ENCODE peak calls at places on chromosomes 6 and 20, in eight cellular contexts. One of them, this sample, is unnamed.
A peak's percentile ranks its signal among the peaks of the same experiment; 100 is the strongest.

GRCh38 chr6:111564482-111564945 is 41.2 kb downstream of the TRAF3IP2 start:
- DNase-seq in HFF-Myc: peak; percentile 57
- DNase-seq in lower leg skin: no peak
- DNase-seq in dorsolateral prefrontal cortex: peak; percentile 69
- DNase-seq in adrenal gland: no peak
- DNase-seq in brain microvascular endothelial cell: no peak
- DNase-seq in astrocyte of the spinal cord: peak; percentile 51
- DNase-seq in neural progenitor cell: no peak
- DNase-seq in this sample: no peak

GRCh38 chr6:44298055-44298803 is 14.9 kb downstream of the AARS2 start:
- DNase-seq in HFF-Myc: no peak
- DNase-seq in lower leg skin: no peak
- DNase-seq in dorsolateral prefrontal cortex: no peak
- DNase-seq in adrenal gland: no peak
- DNase-seq in brain microvascular endothelial cell: no peak
- DNase-seq in astrocyte of the spinal cord: no peak
- DNase-seq in neural progenitor cell: no peak
- DNase-seq in this sample: no peak

GRCh38 chr6:46888578-46888977 is 33.2 kb downstream of the ADGRF5 start:
- DNase-seq in HFF-Myc: no peak
- DNase-seq in lower leg skin: no peak
- DNase-seq in dorsolateral prefrontal cortex: no peak
- DNase-seq in adrenal gland: no peak
- DNase-seq in brain microvascular endothelial cell: peak; percentile 74
- DNase-seq in astrocyte of the spinal cord: no peak
- DNase-seq in neural progenitor cell: no peak
- DNase-seq in this sample: no peak

GRCh38 chr6:56914791-56915658 is 39.9 kb upstream of the BEND6 start:
- DNase-seq in HFF-Myc: no peak
- DNase-seq in lower leg skin: no peak
- DNase-seq in dorsolateral prefrontal cortex: peak; percentile 89
- DNase-seq in adrenal gland: no peak
- DNase-seq in brain microvascular endothelial cell: no peak
- DNase-seq in astrocyte of the spinal cord: no peak
- DNase-seq in neural progenitor cell: no peak
- DNase-seq in this sample: no peak

GRCh38 chr6:45415315-45415714 is 37.6 kb upstream of the SUPT3H start:
- DNase-seq in HFF-Myc: no peak
- DNase-seq in lower leg skin: no peak
- DNase-seq in dorsolateral prefrontal cortex: no peak
- DNase-seq in adrenal gland: no peak
- DNase-seq in brain microvascular endothelial cell: no peak
- DNase-seq in astrocyte of the spinal cord: no peak
- DNase-seq in neural progenitor cell: no peak
- DNase-seq in this sample: no peak

GRCh38 chr6:113073611-113074191 is 726.6 kb downstream of the RFPL4B start:
- DNase-seq in HFF-Myc: no peak
- DNase-seq in lower leg skin: no peak
- DNase-seq in dorsolateral prefrontal cortex: no peak
- DNase-seq in adrenal gland: no peak
- DNase-seq in brain microvascular endothelial cell: no peak
- DNase-seq in astrocyte of the spinal cord: peak; percentile 79
- DNase-seq in neural progenitor cell: no peak
- DNase-seq in this sample: peak; percentile 41

GRCh38 chr6:102223942-102224341 is 830.4 kb downstream of the GRIK2 start:
- DNase-seq in HFF-Myc: no peak
- DNase-seq in lower leg skin: no peak
- DNase-seq in dorsolateral prefrontal cortex: no peak
- DNase-seq in adrenal gland: no peak
- DNase-seq in brain microvascular endothelial cell: no peak
- DNase-seq in astrocyte of the spinal cord: no peak
- DNase-seq in neural progenitor cell: no peak
- DNase-seq in this sample: no peak

GRCh38 chr20:48959902-48960550 is 38.5 kb downstream of the ARFGEF2 start:
- DNase-seq in HFF-Myc: no peak
- DNase-seq in lower leg skin: no peak
- DNase-seq in dorsolateral prefrontal cortex: no peak
- DNase-seq in adrenal gland: no peak
- DNase-seq in brain microvascular endothelial cell: no peak
- DNase-seq in astrocyte of the spinal cord: no peak
- DNase-seq in neural progenitor cell: no peak
- DNase-seq in this sample: no peak

GRCh38 chr6:133399426-133399825 is 158.3 kb downstream of the EYA4 start:
- DNase-seq in HFF-Myc: no peak
- DNase-seq in lower leg skin: no peak
- DNase-seq in dorsolateral prefrontal cortex: no peak
- DNase-seq in adrenal gland: no peak
- DNase-seq in brain microvascular endothelial cell: no peak
- DNase-seq in astrocyte of the spinal cord: no peak
- DNase-seq in neural progenitor cell: no peak
- DNase-seq in this sample: no peak

GRCh38 chr20:64238851-64239387 is 16.6 kb upstream of the PCMTD2 start:
- DNase-seq in HFF-Myc: no peak
- DNase-seq in lower leg skin: no peak
- DNase-seq in dorsolateral prefrontal cortex: no peak
- DNase-seq in adrenal gland: no peak
- DNase-seq in brain microvascular endothelial cell: no peak
- DNase-seq in astrocyte of the spinal cord: no peak
- DNase-seq in neural progenitor cell: no peak
- DNase-seq in this sample: no peak
- TF ChIP-seq CTCF in HFF-Myc: no peak
- TF ChIP-seq CTCF in lower leg skin: no peak
- TF ChIP-seq CTCF in dorsolateral prefrontal cortex: no peak
- TF ChIP-seq CTCF in adrenal gland: no peak
- TF ChIP-seq CTCF in brain microvascular endothelial cell: no peak
- TF ChIP-seq CTCF in astrocyte of the spinal cord: no peak
- TF ChIP-seq CTCF in neural progenitor cell: no peak
- TF ChIP-seq CTCF in this sample: no peak

GRCh38 chr6:122482750-122483080 is 11.1 kb upstream of the SERINC1 start:
- DNase-seq in HFF-Myc: no peak
- DNase-seq in lower leg skin: no peak
- DNase-seq in dorsolateral prefrontal cortex: no peak
- DNase-seq in adrenal gland: no peak
- DNase-seq in brain microvascular endothelial cell: no peak
- DNase-seq in astrocyte of the spinal cord: no peak
- DNase-seq in neural progenitor cell: peak; percentile 57
- DNase-seq in this sample: no peak
- H3K4me3 ChIP-seq in HFF-Myc: no peak overlapping the region
- H3K4me3 ChIP-seq in lower leg skin: no peak overlapping the region
- H3K4me3 ChIP-seq in dorsolateral prefrontal cortex: no peak overlapping the region
- H3K4me3 ChIP-seq in adrenal gland: no peak overlapping the region
- H3K4me3 ChIP-seq in brain microvascular endothelial cell: no peak overlapping the region
- H3K4me3 ChIP-seq in astrocyte of the spinal cord: no peak overlapping the region
- H3K4me3 ChIP-seq in neural progenitor cell: peak overlapping the region; percentile 63
- H3K4me3 ChIP-seq in this sample: no peak overlapping the region

GRCh38 chr6:52133326-52133725 is 45.9 kb upstream of the PKHD1 start:
- DNase-seq in HFF-Myc: no peak
- DNase-seq in lower leg skin: no peak
- DNase-seq in dorsolateral prefrontal cortex: no peak
- DNase-seq in adrenal gland: no peak
- DNase-seq in brain microvascular endothelial cell: no peak
- DNase-seq in astrocyte of the spinal cord: no peak
- DNase-seq in neural progenitor cell: no peak
- DNase-seq in this sample: no peak

GRCh38 chr6:52136055-52136454 is 48.6 kb upstream of the PKHD1 start:
- DNase-seq in HFF-Myc: no peak
- DNase-seq in lower leg skin: no peak
- DNase-seq in dorsolateral prefrontal cortex: no peak
- DNase-seq in adrenal gland: no peak
- DNase-seq in brain microvascular endothelial cell: no peak
- DNase-seq in astrocyte of the spinal cord: no peak
- DNase-seq in neural progenitor cell: no peak
- DNase-seq in this sample: no peak

GRCh38 chr6:52136934-52137467 is 49.2 kb upstream of the IL17A start:
- DNase-seq in HFF-Myc: no peak
- DNase-seq in lower leg skin: no peak
- DNase-seq in dorsolateral prefrontal cortex: no peak
- DNase-seq in adrenal gland: no peak
- DNase-seq in brain microvascular endothelial cell: no peak
- DNase-seq in astrocyte of the spinal cord: no peak
- DNase-seq in neural progenitor cell: no peak
- DNase-seq in this sample: no peak

GRCh38 chr6:52132326-52132725 is 44.9 kb upstream of the PKHD1 start:
- DNase-seq in HFF-Myc: no peak
- DNase-seq in lower leg skin: no peak
- DNase-seq in dorsolateral prefrontal cortex: no peak
- DNase-seq in adrenal gland: no peak
- DNase-seq in brain microvascular endothelial cell: no peak
- DNase-seq in astrocyte of the spinal cord: no peak
- DNase-seq in neural progenitor cell: no peak
- DNase-seq in this sample: no peak

GRCh38 chr6:52135217-52135616 is 47.8 kb upstream of the PKHD1 start:
- DNase-seq in HFF-Myc: no peak
- DNase-seq in lower leg skin: no peak
- DNase-seq in dorsolateral prefrontal cortex: no peak
- DNase-seq in adrenal gland: no peak
- DNase-seq in brain microvascular endothelial cell: no peak
- DNase-seq in astrocyte of the spinal cord: no peak
- DNase-seq in neural progenitor cell: no peak
- DNase-seq in this sample: no peak
- TF ChIP-seq CTCF in HFF-Myc: no peak
- TF ChIP-seq CTCF in lower leg skin: no peak
- TF ChIP-seq CTCF in dorsolateral prefrontal cortex: no peak
- TF ChIP-seq CTCF in adrenal gland: no peak
- TF ChIP-seq CTCF in brain microvascular endothelial cell: no peak
- TF ChIP-seq CTCF in astrocyte of the spinal cord: no peak
- TF ChIP-seq CTCF in neural progenitor cell: no peak
- TF ChIP-seq CTCF in this sample: no peak

GRCh38 chr20:32957451-32957850 is 46.8 kb downstream of the SUN5 start:
- DNase-seq in HFF-Myc: no peak
- DNase-seq in lower leg skin: no peak
- DNase-seq in dorsolateral prefrontal cortex: no peak
- DNase-seq in adrenal gland: no peak
- DNase-seq in brain microvascular endothelial cell: no peak
- DNase-seq in astrocyte of the spinal cord: no peak
- DNase-seq in neural progenitor cell: no peak
- DNase-seq in this sample: no peak

GRCh38 chr20:32960222-32960518 is 44.1 kb downstream of the SUN5 start:
- DNase-seq in HFF-Myc: no peak
- DNase-seq in lower leg skin: peak; percentile 75
- DNase-seq in dorsolateral prefrontal cortex: no peak
- DNase-seq in adrenal gland: no peak
- DNase-seq in brain microvascular endothelial cell: no peak
- DNase-seq in astrocyte of the spinal cord: no peak
- DNase-seq in neural progenitor cell: no peak
- DNase-seq in this sample: no peak

GRCh38 chr20:32958574-32958973 is 45.7 kb downstream of the SUN5 start:
- DNase-seq in HFF-Myc: no peak
- DNase-seq in lower leg skin: peak; percentile 54
- DNase-seq in dorsolateral prefrontal cortex: no peak
- DNase-seq in adrenal gland: no peak
- DNase-seq in brain microvascular endothelial cell: no peak
- DNase-seq in astrocyte of the spinal cord: no peak
- DNase-seq in neural progenitor cell: no peak
- DNase-seq in this sample: no peak

GRCh38 chr20:32960849-32961731 is 43.1 kb downstream of the SUN5 start:
- DNase-seq in HFF-Myc: no peak
- DNase-seq in lower leg skin: no peak
- DNase-seq in dorsolateral prefrontal cortex: no peak
- DNase-seq in adrenal gland: no peak
- DNase-seq in brain microvascular endothelial cell: no peak
- DNase-seq in astrocyte of the spinal cord: no peak
- DNase-seq in neural progenitor cell: no peak
- DNase-seq in this sample: no peak

GRCh38 chr20:32959351-32960221 is 44.6 kb downstream of the SUN5 start:
- DNase-seq in HFF-Myc: no peak
- DNase-seq in lower leg skin: peak; percentile 85
- DNase-seq in dorsolateral prefrontal cortex: no peak
- DNase-seq in adrenal gland: no peak
- DNase-seq in brain microvascular endothelial cell: no peak
- DNase-seq in astrocyte of the spinal cord: no peak
- DNase-seq in neural progenitor cell: no peak
- DNase-seq in this sample: no peak
- H3K4me3 ChIP-seq in HFF-Myc: no peak overlapping the region
- H3K4me3 ChIP-seq in lower leg skin: no peak overlapping the region
- H3K4me3 ChIP-seq in dorsolateral prefrontal cortex: no peak overlapping the region
- H3K4me3 ChIP-seq in adrenal gland: no peak overlapping the region
- H3K4me3 ChIP-seq in brain microvascular endothelial cell: no peak overlapping the region
- H3K4me3 ChIP-seq in astrocyte of the spinal cord: no peak overlapping the region
- H3K4me3 ChIP-seq in neural progenitor cell: no peak overlapping the region
- H3K4me3 ChIP-seq in this sample: no peak overlapping the region

DNA sequence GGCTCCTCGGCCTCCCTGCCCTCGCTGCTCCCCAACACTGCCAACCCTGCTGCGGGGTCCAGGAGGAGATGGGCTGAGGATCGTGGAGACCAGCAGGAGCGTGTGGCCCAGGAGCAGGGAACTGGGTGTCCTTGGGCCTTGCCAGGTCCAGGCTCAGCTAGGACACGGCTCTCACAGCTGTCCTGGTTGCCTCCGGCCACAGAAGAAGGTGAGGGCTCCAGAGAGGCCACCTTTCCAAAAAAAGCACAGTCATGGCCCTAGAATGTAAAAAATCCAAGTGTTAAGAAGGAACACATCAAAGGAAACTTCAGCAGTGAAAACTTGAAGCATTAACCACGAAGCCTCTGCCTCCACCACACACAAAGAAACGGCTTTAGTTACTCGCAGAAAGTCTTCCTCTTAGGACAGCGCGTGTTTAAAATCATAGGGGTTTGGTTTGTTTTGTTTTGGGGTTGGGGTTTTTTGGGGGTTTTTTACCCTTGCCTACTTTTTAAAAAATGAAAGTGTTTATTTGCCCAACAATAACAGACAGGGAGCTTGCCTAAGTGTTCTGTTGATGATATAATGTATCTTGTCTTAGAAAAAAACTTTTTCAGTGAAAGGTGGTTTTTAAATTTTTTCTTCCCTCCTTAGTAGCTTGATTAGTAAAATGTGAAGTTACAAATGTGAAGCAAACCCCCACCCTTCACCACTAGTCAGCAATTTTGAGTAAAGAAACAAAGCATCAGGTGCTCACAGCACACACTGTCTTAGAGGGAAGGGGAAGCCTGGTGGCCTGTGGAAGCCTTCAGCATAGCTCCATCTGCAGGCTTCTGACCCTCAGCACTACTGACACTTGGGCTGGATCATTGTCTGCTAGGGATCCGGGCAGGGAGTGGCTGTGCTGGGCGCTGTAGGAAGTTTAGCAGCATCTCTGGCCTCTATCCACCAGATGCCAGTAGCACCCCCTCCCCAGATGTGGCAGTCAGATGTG is 60.0 kb downstream of the PTPN1 start:
- DNase-seq in HFF-Myc: no peak
- DNase-seq in lower leg skin: no peak
- DNase-seq in dorsolateral prefrontal cortex: no peak
- DNase-seq in adrenal gland: peak; percentile 60
- DNase-seq in brain microvascular endothelial cell: peak; percentile 34
- DNase-seq in astrocyte of the spinal cord: peak; percentile 50
- DNase-seq in neural progenitor cell: peak; percentile 56
- DNase-seq in this sample: no peak
- TF ChIP-seq CTCF in HFF-Myc: peak; percentile 43
- TF ChIP-seq CTCF in lower leg skin: no peak
- TF ChIP-seq CTCF in dorsolateral prefrontal cortex: no peak
- TF ChIP-seq CTCF in adrenal gland: peak; percentile 14
- TF ChIP-seq CTCF in brain microvascular endothelial cell: peak; percentile 72
- TF ChIP-seq CTCF in astrocyte of the spinal cord: peak; percentile 65
- TF ChIP-seq CTCF in neural progenitor cell: peak; percentile 47
- TF ChIP-seq CTCF in this sample: peak; percentile 65